ENCODE peak calls at places on chromosomes 2 and 18, in four cellular contexts. P, J, H and E are unnamed samples.
A peak's percentile ranks its signal among the peaks of the same experiment; 100 is the strongest.

GRCh38 chr2:203648273-203648672 is 58.2 kb upstream of the CD28 start:
- DNase-seq in P (no peak), J (no peak), H (no peak), E (no peak)

GRCh38 chr2:173496746-173497145 is 142.1 kb downstream of the CDCA7 start:
- DNase-seq in P (no peak), J (no peak), H (no peak), E (no peak)

GRCh38 chr2:227748079-227748478 is 2.4 kb downstream of the SCYGR8 start:
- DNase-seq in P (no peak), J (peak; percentile 9), H (no peak), E (peak; percentile 41)

GRCh38 chr2:235300368-235301201 is 193.3 kb upstream of the AGAP1 start:
- DNase-seq in P (no peak), J (peak; percentile 61), H (no peak), E (no peak)

GRCh38 chr18:34726286-34727004 is 16.3 kb downstream of the DTNA start:
- DNase-seq in P (no peak), J (no peak), H (no peak), E (no peak)

GRCh38 chr18:50051288-50051687 is 143.7 kb downstream of the MYO5B start:
- DNase-seq in P (no peak), J (no peak), H (no peak), E (no peak)

GRCh38 chr18:12044591-12044990 is 49.1 kb upstream of the ANKRD62 start:
- DNase-seq in P (no peak), J (no peak), H (no peak), E (peak; percentile 7)

GRCh38 chr18:29753379-29753778 is 1289.2 kb downstream of the DSC3 start:
- DNase-seq in P (no peak), J (no peak), H (no peak), E (no peak)

GRCh38 chr2:173132531-173132930 is 56.9 kb downstream of the MAP3K20 start:
- DNase-seq in P (no peak), J (no peak), H (no peak), E (no peak)

GRCh38 chr18:42401131-42401673 is 446.2 kb downstream of the PIK3C3 start:
- DNase-seq in P (no peak), J (no peak), H (no peak), E (no peak)

GRCh38 chr18:26074256-26074655 is 16.2 kb downstream of the SS18 start:
- DNase-seq in P (no peak), J (no peak), H (no peak), E (no peak)

GRCh38 chr2:101273045-101273444 is 20.4 kb downstream of the CNOT11 start:
- DNase-seq in P (no peak), J (no peak), H (no peak), E (no peak)

GRCh38 chr2:101278925-101279324 is 26.2 kb downstream of the CNOT11 start:
- DNase-seq in P (no peak), J (no peak), H (no peak), E (no peak)

GRCh38 chr2:101281482-101281881 is 27.0 kb downstream of the RNF149 start:
- DNase-seq in P (no peak), J (no peak), H (no peak), E (no peak)

GRCh38 chr2:101274142-101274541 is 21.5 kb downstream of the CNOT11 start:
- DNase-seq in P (no peak), J (no peak), H (no peak), E (no peak)

GRCh38 chr2:101277111-101277510 is 24.4 kb downstream of the CNOT11 start:
- DNase-seq in P (no peak), J (peak; percentile 15), H (no peak), E (no peak)
- H3K36me3 ChIP-seq in P (peaks cover 24% of the 10 kb centered on the region), J (peaks cover 18% of the 10 kb centered on the region), H (peaks cover 47% of the 10 kb centered on the region), E (peaks cover 19% of the 10 kb centered on the region)

GRCh38 chr2:160087854-160088745 is 25.7 kb upstream of the PLA2R1 start:
- DNase-seq in P (no peak), J (no peak), H (no peak), E (no peak)
- H3K9me3 ChIP-seq in P (peaks cover 54% of the 10 kb centered on the region), J (peaks cover 11% of the 10 kb centered on the region), H (peaks cover 18% of the 10 kb centered on the region), E (peaks cover 4% of the 10 kb centered on the region)

GRCh38 chr18:57784816-57785144 is 18.3 kb downstream of the ATP8B1 start:
- DNase-seq in P (no peak), J (no peak), H (no peak), E (no peak)
- H3K27ac ChIP-seq in P (peak overlapping the region; percentile 28), J (peak overlapping the region; percentile 82), H (no peak overlapping the region), E (no peak overlapping the region)

DNA sequence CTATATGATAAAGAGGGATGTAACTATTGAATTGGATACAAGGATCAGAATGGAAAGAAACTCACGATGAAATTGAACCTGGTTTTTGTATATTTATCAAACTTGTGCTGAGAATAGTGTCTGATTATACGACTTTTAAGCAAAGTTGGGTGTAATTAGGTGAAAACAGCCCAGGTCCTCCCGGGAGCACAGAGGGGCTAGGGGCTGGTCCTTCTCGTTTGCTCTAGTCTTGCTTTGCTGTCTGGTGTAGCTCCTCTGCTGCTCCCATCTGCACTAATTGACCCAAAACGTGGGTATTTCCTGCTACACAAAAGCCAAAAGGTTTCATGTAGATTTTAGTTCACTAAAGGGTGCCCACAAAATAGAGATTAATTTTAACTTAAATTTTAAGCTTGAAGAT is 58.7 kb downstream of the HK2 start:
- DNase-seq in P (no peak), J (peak; percentile 16), H (no peak), E (no peak)
- H3K36me3 ChIP-seq in P (no peaks in the 10 kb centered on the region), J (no peaks in the 10 kb centered on the region), H (peaks cover 4% of the 10 kb centered on the region), E (peaks cover 21% of the 10 kb centered on the region)

GRCh38 chr18:51807336-51807735 is 532.7 kb upstream of the DCC start:
- DNase-seq in P (no peak), J (no peak), H (no peak), E (no peak)
- H3K9me3 ChIP-seq in P (no peaks in the 10 kb centered on the region), J (no peaks in the 10 kb centered on the region), H (no peaks in the 10 kb centered on the region), E (no peaks in the 10 kb centered on the region)

GRCh38 chr18:70280007-70280925 is 8.6 kb upstream of the SOCS6 start:
- DNase-seq in P (no peak), J (peak; percentile 48), H (no peak), E (peak; percentile 45)
- H3K27ac ChIP-seq in P (no peak overlapping the region), J (peak overlapping the region; percentile 47), H (no peak overlapping the region), E (no peak overlapping the region)

DNA sequence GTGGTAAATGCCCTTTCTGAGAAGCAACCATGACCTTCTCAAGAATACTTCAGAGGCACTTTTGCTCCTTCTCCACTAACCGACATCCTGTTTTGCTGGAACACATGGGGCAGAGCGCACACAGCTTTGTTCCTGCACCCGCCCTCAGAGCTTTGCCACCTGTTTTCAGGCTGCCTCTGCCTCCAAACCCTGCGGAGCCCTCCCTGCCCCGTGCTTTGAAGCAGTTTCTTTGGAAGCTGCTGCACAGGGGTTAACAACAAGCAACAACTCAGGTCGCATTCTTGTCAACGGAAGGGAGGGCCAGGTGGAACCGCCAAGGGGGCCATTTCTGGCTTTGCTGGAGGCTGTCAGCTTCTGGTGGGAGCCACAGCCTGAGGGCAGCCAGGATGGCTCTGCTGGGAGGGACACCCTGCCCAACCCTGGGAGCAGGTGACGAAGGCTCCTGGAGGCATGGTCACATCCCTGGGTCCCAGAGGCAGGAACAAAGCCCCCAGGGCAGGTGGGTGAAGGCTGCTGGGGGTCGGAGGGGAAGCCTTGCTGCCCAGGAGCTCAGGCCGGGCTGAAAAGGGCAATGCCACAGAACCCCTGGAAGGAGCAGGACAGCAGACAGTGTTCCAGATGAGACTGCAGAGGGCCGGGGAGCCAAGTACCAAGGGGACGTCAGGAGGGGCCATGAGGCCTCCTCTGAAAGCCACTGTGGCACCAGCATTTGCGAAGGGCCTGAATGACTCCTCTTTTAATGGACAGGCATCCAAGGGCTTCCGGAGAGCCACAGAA is 46.8 kb downstream of the MRPS5 start:
- DNase-seq in P (no peak), J (no peak), H (peak; percentile 75), E (no peak)
- H3K36me3 ChIP-seq in P (no peaks in the 10 kb centered on the region), J (no peaks in the 10 kb centered on the region), H (no peaks in the 10 kb centered on the region), E (no peaks in the 10 kb centered on the region)

GRCh38 chr2:12616456-12617163 is 100.1 kb upstream of the TRIB2 start:
- DNase-seq in P (no peak), J (no peak), H (no peak), E (no peak)
- H3K9me3 ChIP-seq in P (no peaks in the 10 kb centered on the region), J (no peaks in the 10 kb centered on the region), H (no peaks in the 10 kb centered on the region), E (no peaks in the 10 kb centered on the region)

DNA sequence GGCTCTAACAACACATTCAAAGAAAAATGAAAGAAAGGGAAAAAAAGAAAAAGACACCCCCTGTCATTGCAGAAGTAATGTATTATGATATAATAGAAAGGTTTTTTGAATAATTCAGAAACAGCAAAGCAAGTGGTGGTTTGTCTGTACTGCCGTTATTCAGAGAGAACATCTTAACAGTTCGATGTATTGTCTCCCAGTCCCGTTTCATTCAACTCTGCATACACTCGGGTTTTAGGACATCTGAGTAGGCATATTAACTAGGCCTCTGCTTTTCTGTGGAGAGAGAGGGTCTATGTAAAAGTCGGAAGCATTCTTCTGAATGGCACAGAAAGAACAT is 77.6 kb upstream of the TXNDC2 start:
- DNase-seq in P (no peak), J (no peak), H (no peak), E (no peak)
- H3K27ac ChIP-seq in P (peak overlapping the region; percentile 78), J (no peak overlapping the region), H (no peak overlapping the region), E (no peak overlapping the region)